ENCODE peak calls at places on chromosomes 5 and 9, in seven cellular contexts. V is AG04450, W is upper lobe of right lung, S is cardiac fibroblast, F is GM13977, X is GM12865, Y is fibroblast of pulmonary artery. L is an unnamed sample.

GRCh38 chr5:55407059-55407684 is 99.4 kb downstream of the MTREX start:
- DNase-seq in V (peak), W (no peak), S (peak), F (no peak), X (peak), Y (peak), L (no peak)

GRCh38 chr5:134533115-134533815 is 7.8 kb downstream of the JADE2 start:
- DNase-seq in V (no peak), W (peak), S (peak), F (no peak), X (no peak), Y (no peak), L (no peak)

GRCh38 chr9:129983891-129984290 is 59.1 kb downstream of the FNBP1 start:
- DNase-seq in V (no peak), W (no peak), S (peak), F (no peak), X (no peak), Y (peak), L (no peak)

GRCh38 chr5:149422429-149423286 is 43.6 kb upstream of the IL17B start:
- DNase-seq in V (peak), W (no peak), S (peak), F (peak), X (no peak), Y (peak), L (no peak)

GRCh38 chr9:38309324-38310195 is 82.9 kb upstream of the ALDH1B1 start:
- DNase-seq in V (no peak), W (no peak), S (no peak), F (no peak), X (no peak), Y (no peak), L (no peak)

GRCh38 chr9:18606281-18606680 is 132.3 kb downstream of the ADAMTSL1 start:
- DNase-seq in V (no peak), W (no peak), S (no peak), F (no peak), X (no peak), Y (no peak), L (no peak)

GRCh38 chr5:138077064-138077696 is 6.7 kb upstream of the WNT8A start:
- DNase-seq in V (peak), W (no peak), S (peak), F (peak), X (peak), Y (peak), L (peak)

GRCh38 chr5:1214936-1215220 is 10.3 kb upstream of the SLC6A18 start:
- DNase-seq in V (no peak), W (no peak), S (no peak), F (no peak), X (no peak), Y (no peak), L (no peak)

GRCh38 chr9:82031538-82032280 is 43.1 kb downstream of the SPATA31D1 start:
- DNase-seq in V (peak), W (no peak), S (peak), F (no peak), X (no peak), Y (peak), L (no peak)

GRCh38 chr5:31193591-31194457 is at the start of gene CDH6:
- DNase-seq in V (peak), W (peak), S (peak), F (no peak), X (no peak), Y (peak), L (no peak)

GRCh38 chr5:142024771-142025304 is 12.0 kb upstream of the GNPDA1 start:
- DNase-seq in V (peak), W (peak), S (peak), F (peak), X (peak), Y (peak), L (no peak)

GRCh38 chr5:154868702-154869101 is 10.3 kb downstream of the CNOT8 start:
- DNase-seq in V (no peak), W (no peak), S (peak), F (no peak), X (no peak), Y (no peak), L (no peak)

GRCh38 chr5:39340486-39340885 is 23.8 kb downstream of the C9 start:
- DNase-seq in V (no peak), W (no peak), S (no peak), F (no peak), X (no peak), Y (no peak), L (no peak)

GRCh38 chr9:78296208-78296892 is 575 bp upstream of the PSAT1 start:
- DNase-seq in V (no peak), W (peak), S (peak), F (peak), X (peak), Y (peak), L (no peak)

GRCh38 chr5:82164957-82165698 is 113.0 kb downstream of the RPS23 start:
- DNase-seq in V (no peak), W (no peak), S (peak), F (no peak), X (no peak), Y (peak), L (no peak)

GRCh38 chr5:83608122-83608521 is 112.5 kb downstream of the HAPLN1 start:
- DNase-seq in V (no peak), W (no peak), S (peak), F (peak), X (peak), Y (peak), L (no peak)

GRCh38 chr5:158023266-158023665 is 164.3 kb upstream of the CLINT1 start:
- DNase-seq in V (no peak), W (no peak), S (no peak), F (no peak), X (no peak), Y (no peak), L (no peak)

GRCh38 chr9:29966247-29966646 is 2393.0 kb upstream of the C9orf72 start:
- DNase-seq in V (no peak), W (no peak), S (no peak), F (no peak), X (no peak), Y (peak), L (no peak)

GRCh38 chr9:130701059-130702022 is 7.8 kb downstream of the EXOSC2 start:
- DNase-seq in V (peak), W (peak), S (peak), F (peak), X (peak), Y (peak), L (no peak)

GRCh38 chr5:153584131-153584530 is 93.7 kb downstream of the GRIA1 start:
- DNase-seq in V (no peak), W (no peak), S (no peak), F (no peak), X (no peak), Y (no peak), L (no peak)

GRCh38 chr5:62431735-62432617 is 19.4 kb downstream of the IPO11 start:
- DNase-seq in V (no peak), W (no peak), S (peak), F (no peak), X (no peak), Y (peak), L (no peak)

GRCh38 chr5:57383093-57383861 is 99.3 kb downstream of the ACTBL2 start:
- DNase-seq in V (peak), W (no peak), S (peak), F (no peak), X (peak), Y (peak), L (no peak)

GRCh38 chr5:58184910-58185309 is 275.0 kb downstream of the PLK2 start:
- DNase-seq in V (no peak), W (no peak), S (peak), F (no peak), X (no peak), Y (no peak), L (no peak)

GRCh38 chr9:128558431-128559310 is 6.3 kb downstream of the SPTAN1 start:
- DNase-seq in V (peak), W (peak), S (peak), F (peak), X (peak), Y (peak), L (peak)

GRCh38 chr5:161925960-161926359 is 78.0 kb downstream of the GABRA1 start:
- DNase-seq in V (no peak), W (no peak), S (no peak), F (no peak), X (peak), Y (no peak), L (no peak)

GRCh38 chr5:163108351-163108750 is 329.0 kb upstream of the CCNG1 start:
- DNase-seq in V (no peak), W (no peak), S (no peak), F (no peak), X (no peak), Y (no peak), L (no peak)

GRCh38 chr9:87890866-87891265 is 8.2 kb downstream of the SPATA31E1 start:
- DNase-seq in V (no peak), W (no peak), S (no peak), F (no peak), X (no peak), Y (no peak), L (no peak)

DNA sequence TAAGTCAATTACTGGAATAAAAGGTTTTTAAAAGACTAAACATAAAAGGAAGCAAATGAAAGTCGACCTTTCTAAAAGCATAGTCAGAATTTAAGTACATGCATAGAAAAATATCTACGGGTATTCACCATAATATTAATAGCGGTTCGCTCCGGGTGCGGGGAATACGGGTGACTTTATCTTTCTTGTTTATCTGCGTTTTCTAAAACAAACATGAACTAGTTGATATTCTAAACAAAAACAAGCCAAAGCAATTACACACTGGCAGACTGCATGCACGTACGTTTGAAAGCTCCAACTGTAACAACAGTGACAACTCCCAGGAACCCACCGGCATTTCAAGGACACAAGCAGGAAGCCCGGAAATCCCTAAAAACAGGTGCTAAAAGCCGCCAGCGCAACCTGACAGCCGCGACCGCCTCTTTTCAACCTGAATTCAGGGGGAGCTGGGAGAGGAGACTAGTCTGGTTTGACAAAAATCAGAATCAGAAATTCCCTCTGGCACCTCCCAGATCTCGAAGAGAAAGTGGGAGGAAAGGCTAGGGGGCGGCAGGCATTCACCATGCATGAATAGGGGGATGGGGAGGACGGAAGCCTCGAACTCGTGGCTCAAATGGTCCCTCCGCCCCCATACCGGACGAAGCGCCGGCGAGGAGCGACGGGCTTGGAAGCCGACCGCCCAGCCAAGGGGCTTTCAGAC is 512 bp downstream of the PANK3 start:
- DNase-seq in V (peak), W (no peak), S (no peak), F (no peak), X (no peak), Y (no peak), L (no peak)
- TF ChIP-seq CTCF in V (no peak), W (no peak), S (no peak), F (no peak), X (no peak), Y (no peak), L (no peak)

DNA sequence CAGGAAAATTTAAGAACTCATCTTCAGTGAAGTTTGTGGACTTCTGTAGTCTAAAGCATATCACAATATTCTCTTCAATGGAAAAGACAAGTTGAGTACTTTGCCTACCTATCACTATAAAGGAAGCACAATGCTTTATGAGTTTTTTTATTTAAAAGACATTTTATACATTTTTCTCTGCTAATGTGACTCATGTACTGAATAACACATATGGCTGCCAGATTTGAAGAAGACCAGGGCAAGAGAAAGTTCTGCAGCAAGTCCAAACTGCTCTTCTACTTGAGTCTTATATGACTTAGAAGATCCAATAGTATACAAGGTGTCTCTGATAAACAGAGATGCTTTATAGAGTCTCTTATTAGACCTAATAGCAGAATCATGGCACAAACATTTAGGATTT is 978.4 kb downstream of the TLE4 start:
- DNase-seq in V (no peak), W (no peak), S (no peak), F (no peak), X (no peak), Y (no peak), L (no peak)
- TF ChIP-seq CTCF in V (no peak), W (no peak), S (no peak), F (no peak), X (no peak), Y (no peak), L (no peak)

GRCh38 chr9:96420468-96421219 is 2.5 kb upstream of the ZNF367 start:
- DNase-seq in V (peak), W (no peak), S (peak), F (no peak), X (peak), Y (peak), L (no peak)

GRCh38 chr9:96417610-96418073 is 528 bp downstream of the ZNF367 start:
- DNase-seq in V (no peak), W (peak), S (no peak), F (no peak), X (no peak), Y (no peak), L (no peak)

GRCh38 chr9:96419691-96419969 is 1.5 kb upstream of the ZNF367 start:
- DNase-seq in V (no peak), W (no peak), S (no peak), F (no peak), X (no peak), Y (no peak), L (no peak)

GRCh38 chr9:96418074-96418919 is at the start of gene ZNF367:
- DNase-seq in V (peak), W (peak), S (peak), F (peak), X (peak), Y (peak), L (peak)

GRCh38 chr9:96418920-96419690 is 935 bp upstream of the ZNF367 start:
- DNase-seq in V (peak), W (peak), S (peak), F (peak), X (peak), Y (peak), L (no peak)
- TF ChIP-seq CTCF in V (no peak), W (no peak), S (no peak), F (no peak), X (no peak), Y (no peak), L (no peak)

GRCh38 chr5:143968071-143968878 is 156.3 kb downstream of the HMHB1 start:
- DNase-seq in V (peak), W (no peak), S (peak), F (peak), X (peak), Y (peak), L (peak)
- TF ChIP-seq CTCF in V (peak), W (peak), S (peak), F (peak), X (peak), Y (peak), L (peak)